ENCODE peak calls at places on chromosome X, in ten cellular contexts. O, A, Q, N, K, B, M, L, U and T are unnamed samples.

GRCh38 chrX:142096263-142096662 is 108.8 kb downstream of the MAGEC2 start:
- DNase-seq in A (no peak), O (no peak), K (no peak), N (no peak), L (no peak), Q (no peak), U (no peak), B (no peak), M (no peak), T (no peak)

GRCh38 chrX:49282647-49283011 is 13.0 kb downstream of the PPP1R3F start:
- DNase-seq in M (no peak), N (no peak), A (no peak), L (no peak), U (no peak), K (no peak), Q (peak; percentile 57), O (no peak), B (no peak), T (no peak)

GRCh38 chrX:87525771-87526229 is 8.2 kb downstream of the KLHL4 start:
- DNase-seq in O (no peak), L (no peak), Q (no peak), B (no peak), A (no peak), N (no peak), K (no peak), M (no peak), U (no peak), T (no peak)

GRCh38 chrX:131841496-131842410 is 181.3 kb upstream of the STK26 start:
- DNase-seq in A (no peak), Q (peak; percentile 84), B (peak; percentile 63), N (no peak), L (peak; percentile 46), U (peak; percentile 23), O (peak; percentile 1), K (peak; percentile 37), M (no peak), T (peak; percentile 55)

GRCh38 chrX:40719218-40719617 is 16.1 kb downstream of the MED14 start:
- DNase-seq in K (no peak), A (peak; percentile 21), U (no peak), Q (no peak), B (no peak), M (no peak), N (no peak), O (no peak), L (no peak), T (no peak)

GRCh38 chrX:82232679-82233078 is 1030.8 kb downstream of the SH3BGRL start:
- DNase-seq in U (no peak), L (no peak), N (no peak), B (no peak), A (no peak), K (no peak), O (no peak), M (no peak), Q (no peak), T (no peak)

GRCh38 chrX:48617542-48618340 is 20.4 kb downstream of the WDR13 start:
- DNase-seq in A (no peak), M (no peak), N (no peak), U (no peak), B (no peak), K (no peak), O (no peak), L (no peak), Q (no peak), T (no peak)

GRCh38 chrX:48989483-48989882 is 12.6 kb downstream of the GRIPAP1 start:
- DNase-seq in U (no peak), N (no peak), M (no peak), A (no peak), K (no peak), B (no peak), Q (no peak), L (no peak), O (no peak), T (no peak)

GRCh38 chrX:24493740-24494543 is 28.9 kb downstream of the PDK3 start:
- DNase-seq in A (no peak), B (no peak), O (no peak), N (no peak), M (no peak), K (no peak), L (no peak), U (no peak), Q (no peak), T (no peak)

GRCh38 chrX:54530358-54530900 is 410 bp downstream of the GNL3L start:
- DNase-seq in M (peak; percentile 6), U (no peak), O (no peak), N (no peak), B (no peak), L (peak; percentile 7), K (no peak), Q (no peak), A (no peak), T (no peak)

GRCh38 chrX:17032351-17032750 is 85.9 kb downstream of the REPS2 start:
- DNase-seq in B (no peak), K (no peak), O (no peak), Q (no peak), N (no peak), A (no peak), U (no peak), M (no peak), L (no peak), T (peak; percentile 39)